ENCODE peak calls at places on chromosome 17, in ten cellular contexts. Y is lung, Q is right lobe of liver, M is IMR-90, A is psoas muscle, G is progenitor cell of endocrine pancreas, H is tibial artery, R is fibroblast of mammary gland, T is activated B cell treated with CpG ODN at 0.5 μM for 24 hours, P is cardiac muscle cell. K is an unnamed sample.

GRCh38 chr17:3667366-3668278 is 756 bp downstream of the TAX1BP3 start:
- DNase-seq in Q (peak), R (peak), G (peak), P (peak), T (no peak), Y (peak), H (peak), M (peak), A (peak), K (peak)

GRCh38 chr17:36673637-36674277 is 72.4 kb downstream of the MRM1 start:
- DNase-seq in R (no peak), M (no peak), Q (no peak), G (no peak), T (no peak), A (no peak), Y (no peak), P (no peak), H (no peak), K (peak)

GRCh38 chr17:74157366-74157765 is 46.1 kb upstream of the RPL38 start:
- DNase-seq in H (peak), P (no peak), M (no peak), Q (peak), A (no peak), G (no peak), R (no peak), Y (no peak), T (no peak), K (no peak)

GRCh38 chr17:73030501-73030911 is 62.0 kb downstream of the SLC39A11 start:
- DNase-seq in A (peak), G (no peak), T (no peak), H (no peak), R (peak), P (no peak), Q (peak), M (peak), Y (no peak), K (no peak)

GRCh38 chr17:35299108-35299507 is 56.2 kb downstream of the SLFN5 start:
- DNase-seq in A (no peak), M (no peak), Y (peak), Q (no peak), T (no peak), H (no peak), P (no peak), G (no peak), R (no peak), K (no peak)

GRCh38 chr17:7304179-7304578 is 3.2 kb upstream of the EIF5A start:
- DNase-seq in R (no peak), M (no peak), Q (no peak), Y (no peak), T (no peak), G (no peak), A (no peak), H (no peak), P (no peak), K (no peak)

GRCh38 chr17:30296499-30297038 is 4.8 kb upstream of the BLMH start:
- DNase-seq in H (no peak), T (no peak), Q (no peak), R (no peak), M (no peak), Y (no peak), P (no peak), A (no peak), G (no peak), K (no peak)

GRCh38 chr17:31294839-31295488 is 2.1 kb downstream of the OMG start:
- DNase-seq in T (no peak), P (no peak), H (no peak), G (no peak), M (no peak), Q (no peak), Y (no peak), A (no peak), R (no peak), K (no peak)

GRCh38 chr17:79654960-79655382 is 44.1 kb upstream of the RBFOX3 start:
- DNase-seq in A (no peak), M (no peak), T (no peak), H (peak), Q (peak), G (peak), P (no peak), Y (no peak), R (no peak), K (no peak)

GRCh38 chr17:81429353-81429774 is 34.1 kb downstream of the BAHCC1 start:
- DNase-seq in R (peak), P (no peak), A (peak), Q (peak), M (peak), T (no peak), G (no peak), Y (peak), H (peak), K (no peak)

GRCh38 chr17:31321481-31321880 is at the start of gene EVI2A:
- DNase-seq in T (no peak), H (no peak), A (no peak), P (no peak), R (peak), G (no peak), Y (no peak), Q (no peak), M (peak), K (peak)

GRCh38 chr17:27751622-27752490 is 48.5 kb downstream of the NOS2 start:
- DNase-seq in T (no peak), R (no peak), A (no peak), Q (no peak), P (no peak), M (no peak), H (no peak), G (no peak), Y (no peak), K (no peak)

GRCh38 chr17:42403150-42403549 is 14.9 kb upstream of the STAT3 start:
- DNase-seq in P (peak), R (no peak), Q (peak), M (no peak), H (no peak), G (no peak), A (no peak), Y (no peak), T (no peak), K (peak)
- TF ChIP-seq CTCF in P (peak), R (peak), Q (peak), M (peak), H (no peak), G (peak), A (no peak), Y (no peak), T (no peak), K (peak)

GRCh38 chr17:565506-565905 is 149.1 kb downstream of the VPS53 start:
- DNase-seq in Y (no peak), A (no peak), G (no peak), Q (no peak), H (no peak), T (no peak), R (no peak), P (no peak), M (no peak), K (no peak)
- TF ChIP-seq CTCF in Y (no peak), A (no peak), G (peak), Q (no peak), H (no peak), T (no peak), R (peak), P (peak), M (peak), K (no peak)

DNA sequence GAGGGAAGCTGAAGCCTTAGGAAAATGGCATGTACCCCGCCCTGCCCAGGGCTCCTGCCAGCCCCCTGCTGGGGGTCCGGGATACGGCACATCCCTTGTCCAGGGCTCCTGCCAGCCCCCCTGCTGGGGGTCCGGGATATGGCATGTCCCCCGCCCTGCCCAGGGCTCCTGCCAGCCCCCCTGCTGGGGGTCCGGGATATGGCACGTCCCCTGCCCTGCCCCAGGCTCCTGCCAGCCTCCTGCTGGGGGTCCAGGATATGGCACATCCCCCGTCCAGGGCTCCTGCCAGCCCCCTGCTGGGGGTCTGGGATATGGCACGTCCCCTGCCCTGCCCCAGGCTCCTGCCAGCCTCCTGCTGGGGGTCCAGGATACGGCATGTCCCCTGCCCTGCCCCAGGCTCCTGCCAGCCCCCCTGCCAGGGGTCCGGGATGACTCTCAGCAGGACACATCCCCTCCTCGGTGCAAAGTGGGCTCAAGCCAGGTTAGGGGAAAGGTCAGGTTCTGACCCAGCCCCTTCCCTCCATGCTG is 43.2 kb downstream of the RPH3AL start:
- DNase-seq in T (no peak), H (no peak), A (no peak), R (no peak), Q (no peak), P (peak), G (peak), Y (no peak), M (no peak), K (peak)
- TF ChIP-seq CTCF in T (no peak), H (no peak), A (peak), R (no peak), Q (peak), P (peak), G (peak), Y (no peak), M (peak), K (peak)

DNA sequence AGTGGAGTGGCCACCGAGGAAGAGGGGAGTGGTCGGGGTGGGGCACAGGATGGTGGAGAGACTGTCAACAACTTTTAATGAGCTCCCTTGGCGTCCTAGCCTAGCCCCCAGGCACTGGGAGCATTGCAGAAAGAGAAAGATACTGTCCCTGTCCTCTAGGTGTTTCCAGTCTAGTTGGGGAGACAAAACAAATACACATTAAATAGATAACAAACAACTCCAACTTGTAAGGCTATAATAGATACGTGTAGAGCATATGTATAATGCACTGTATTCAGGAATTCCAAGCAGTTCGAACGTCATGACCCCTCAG is 435 bp upstream of the UBE2O start:
- DNase-seq in A (no peak), G (no peak), Y (no peak), M (no peak), R (no peak), H (no peak), T (no peak), P (no peak), Q (no peak), K (no peak)
- TF ChIP-seq CTCF in A (no peak), G (no peak), Y (no peak), M (no peak), R (no peak), H (no peak), T (no peak), P (no peak), Q (no peak), K (peak)

GRCh38 chr17:77632619-77633018 is 325.9 kb upstream of the TNRC6C start:
- DNase-seq in Q (no peak), M (no peak), P (no peak), T (no peak), H (no peak), G (no peak), Y (no peak), R (no peak), A (no peak), K (no peak)

GRCh38 chr17:77631307-77631706 is 327.2 kb upstream of the TNRC6C start:
- DNase-seq in Y (no peak), Q (no peak), A (no peak), G (no peak), M (no peak), P (no peak), H (no peak), R (no peak), T (no peak), K (no peak)

GRCh38 chr17:77622627-77623026 is 335.9 kb upstream of the TNRC6C start:
- DNase-seq in T (no peak), R (no peak), A (no peak), H (no peak), G (no peak), Q (no peak), P (no peak), M (no peak), Y (no peak), K (no peak)

GRCh38 chr17:77628035-77628434 is 330.5 kb upstream of the TNRC6C start:
- DNase-seq in A (no peak), T (no peak), R (no peak), Y (no peak), H (no peak), M (no peak), G (no peak), Q (no peak), P (no peak), K (no peak)
- TF ChIP-seq CTCF in A (no peak), T (no peak), R (no peak), Y (no peak), H (no peak), M (no peak), G (no peak), Q (no peak), P (no peak), K (no peak)